ENCODE peak calls at places on chromosomes 1 and 21, in five cellular contexts. G, A, R, P and J are unnamed samples.

GRCh38 chr1:228081144-228081543 is 1.4 kb upstream of the ARF1 start:
- DNase-seq in A (no peak), G (no peak), R (no peak), P (no peak), J (no peak)

GRCh38 chr1:219660666-219661463 is 48.0 kb upstream of the ZC3H11B start:
- DNase-seq in P (peak; percentile 88), R (peak; percentile 82), A (peak; percentile 85), G (peak; percentile 78), J (peak; percentile 57)

GRCh38 chr1:22283596-22283995 is 140.7 kb upstream of the WNT4 start:
- DNase-seq in R (no peak), G (no peak), P (no peak), A (no peak), J (no peak)

GRCh38 chr1:96979287-96979686 is 257.7 kb downstream of the PTBP2 start:
- DNase-seq in P (peak; percentile 32), R (no peak), A (no peak), G (peak; percentile 24), J (no peak)

GRCh38 chr1:197391303-197392226 is 123.5 kb downstream of the CRB1 start:
- DNase-seq in A (no peak), R (no peak), G (peak; percentile 16), P (no peak), J (no peak)

GRCh38 chr1:2108877-2109580 is 58.8 kb downstream of the PRKCZ start:
- DNase-seq in G (no peak), A (no peak), R (no peak), P (no peak), J (no peak)

GRCh38 chr1:22420456-22421053 is 31.1 kb upstream of the ZBTB40 start:
- DNase-seq in R (peak; percentile 71), A (peak; percentile 76), P (peak; percentile 74), G (peak; percentile 85), J (no peak)

GRCh38 chr1:220927442-220927841 is 48.2 kb downstream of the HLX start:
- DNase-seq in R (no peak), P (no peak), G (no peak), A (no peak), J (no peak)

GRCh38 chr21:37562920-37563640 is 196.5 kb downstream of the DYRK1A start:
- DNase-seq in A (no peak), G (no peak), R (peak; percentile 19), P (no peak), J (no peak)

GRCh38 chr1:48250572-48250971 is 28.1 kb downstream of the SLC5A9 start:
- DNase-seq in A (no peak), R (no peak), G (no peak), P (no peak), J (no peak)

GRCh38 chr21:34184232-34184631 is 110.9 kb downstream of the MRPS6 start:
- DNase-seq in G (no peak), A (no peak), R (no peak), P (no peak), J (no peak)

GRCh38 chr1:19341201-19342076 is 29.3 kb downstream of the SLC66A1 start:
- DNase-seq in R (peak; percentile 80), G (peak; percentile 72), P (peak; percentile 65), A (peak; percentile 27), J (no peak)

GRCh38 chr1:224774378-224774777 is 155.1 kb upstream of the DNAH14 start:
- DNase-seq in P (no peak), A (no peak), G (no peak), R (no peak), J (no peak)

GRCh38 chr1:171852273-171852672 is 11.0 kb downstream of the DNM3 start:
- DNase-seq in A (no peak), G (peak; percentile 45), P (peak; percentile 10), R (peak; percentile 30), J (no peak)

GRCh38 chr1:9871707-9872425 is 38.2 kb downstream of the CTNNBIP1 start:
- DNase-seq in G (no peak), R (no peak), P (no peak), A (no peak), J (no peak)

GRCh38 chr1:19073311-19074186 is 117.1 kb upstream of the IFFO2 start:
- DNase-seq in A (peak; percentile 29), R (no peak), P (no peak), G (no peak), J (no peak)

GRCh38 chr1:221994274-221994698 is 252.4 kb upstream of the DUSP10 start:
- DNase-seq in P (peak; percentile 85), A (no peak), G (peak; percentile 53), R (peak; percentile 76), J (no peak)

GRCh38 chr21:45293214-45293725 is 5.6 kb upstream of the POFUT2 start:
- DNase-seq in A (no peak), R (peak; percentile 70), G (peak; percentile 54), P (no peak), J (no peak)

GRCh38 chr1:95012389-95012788 is 60.4 kb downstream of the ALG14 start:
- DNase-seq in R (peak; percentile 98), P (peak; percentile 99), A (no peak), G (peak; percentile 90), J (no peak)

GRCh38 chr1:205382561-205382960 is 25.8 kb upstream of the KLHDC8A start:
- DNase-seq in R (no peak), A (no peak), G (no peak), P (no peak), J (no peak)

GRCh38 chr21:34844924-34845238 is 176.1 kb downstream of the CLIC6 start:
- DNase-seq in R (no peak), A (no peak), P (no peak), G (no peak), J (no peak)

GRCh38 chr1:2391034-2391384 is 345 bp downstream of the MORN1 start:
- DNase-seq in P (no peak), R (peak; percentile 20), G (peak; percentile 42), A (no peak), J (no peak)

GRCh38 chr1:150484861-150485260 is 2.4 kb upstream of the TARS2 start:
- DNase-seq in P (peak; percentile 24), A (no peak), G (peak; percentile 65), R (peak; percentile 61), J (no peak)

GRCh38 chr1:237470712-237471310 is 419.9 kb downstream of the ZP4 start:
- DNase-seq in P (no peak), A (no peak), G (no peak), R (no peak), J (no peak)

GRCh38 chr1:30518186-30518585 is 205.2 kb downstream of the MATN1 start:
- DNase-seq in R (no peak), G (no peak), P (no peak), A (no peak), J (no peak)

GRCh38 chr1:66046415-66046814 is 253.7 kb downstream of the PDE4B start:
- DNase-seq in P (no peak), G (no peak), R (no peak), A (no peak), J (no peak)

GRCh38 chr1:215992620-215993019 is 425.5 kb downstream of the KCTD3 start:
- DNase-seq in P (peak; percentile 43), R (peak; percentile 26), G (peak; percentile 52), A (no peak), J (no peak)

GRCh38 chr1:47918257-47918867 is 78.8 kb downstream of the TRABD2B start:
- DNase-seq in A (no peak), P (no peak), R (no peak), G (no peak), J (no peak)

GRCh38 chr1:2412773-2413494 is 570 bp upstream of the PEX10 start:
- DNase-seq in R (peak; percentile 39), G (no peak), A (no peak), P (peak; percentile 31), J (no peak)